ENCODE peak calls at places on chromosomes 1 and 21, in six cellular contexts. M is GM20000, I is AG10803, L is foreskin fibroblast, O is EL, R is brain microvascular endothelial cell. Z is an unnamed sample.

GRCh38 chr21:45506241-45506817 is 35.9 kb downstream of the SLC19A1 start:
- DNase-seq in O (no peak), L (no peak), R (no peak), M (no peak), I (no peak), Z (no peak)

GRCh38 chr1:83701396-83701795 is 297.5 kb downstream of the TTLL7 start:
- DNase-seq in L (no peak), R (no peak), M (no peak), I (no peak), O (no peak), Z (no peak)

GRCh38 chr1:36540056-36540455 is 57.3 kb upstream of the CSF3R start:
- DNase-seq in O (no peak), I (no peak), R (no peak), L (no peak), M (no peak), Z (no peak)

GRCh38 chr1:243475966-243476365 is 220.1 kb downstream of the SDCCAG8 start:
- DNase-seq in R (peak), M (no peak), L (no peak), O (peak), I (peak), Z (no peak)

GRCh38 chr1:40385437-40386310 is 12.1 kb downstream of the SMAP2 start:
- DNase-seq in M (peak), L (no peak), O (no peak), I (no peak), R (no peak), Z (no peak)

GRCh38 chr1:9207086-9207485 is 27.5 kb upstream of the H6PD start:
- DNase-seq in L (peak), O (peak), R (peak), M (peak), I (peak), Z (no peak)

GRCh38 chr21:15874610-15875009 is 144.8 kb downstream of the USP25 start:
- DNase-seq in I (no peak), L (no peak), R (no peak), M (no peak), O (no peak), Z (no peak)

GRCh38 chr1:21217812-21218596 is 41.3 kb upstream of the EIF4G3 start:
- DNase-seq in I (no peak), L (peak), M (peak), O (peak), R (peak), Z (no peak)

GRCh38 chr1:3198371-3199287 is 129.6 kb downstream of the PRDM16 start:
- DNase-seq in R (no peak), O (no peak), L (no peak), M (no peak), I (no peak), Z (no peak)

GRCh38 chr1:16017461-16018303 is at the start of gene HSPB7:
- DNase-seq in M (peak), O (peak), I (peak), L (peak), R (peak), Z (no peak)

GRCh38 chr1:18118491-18118890 is 10.9 kb downstream of the IGSF21 start:
- DNase-seq in L (no peak), O (no peak), R (no peak), M (no peak), I (no peak), Z (no peak)

GRCh38 chr1:60589916-60590315 is 492.4 kb upstream of the NFIA start:
- DNase-seq in I (no peak), O (no peak), M (no peak), L (peak), R (peak), Z (no peak)

GRCh38 chr1:230037261-230037660 is 29.8 kb upstream of the GALNT2 start:
- DNase-seq in O (no peak), L (no peak), M (no peak), I (no peak), R (no peak), Z (no peak)

GRCh38 chr1:94279462-94279861 is 42.1 kb upstream of the ARHGAP29 start:
- DNase-seq in M (no peak), L (peak), I (no peak), O (no peak), R (no peak), Z (no peak)

GRCh38 chr1:64955093-64956066 is 11.0 kb downstream of the JAK1 start:
- DNase-seq in I (no peak), O (no peak), M (no peak), R (no peak), L (no peak), Z (no peak)

GRCh38 chr21:42395302-42395701 is 550 bp downstream of the TMPRSS3 start:
- DNase-seq in R (no peak), L (no peak), M (no peak), I (no peak), O (no peak), Z (no peak)

GRCh38 chr1:247332901-247333361 is 1.3 kb upstream of the ZNF496 start:
- DNase-seq in I (no peak), M (no peak), L (peak), O (peak), R (no peak), Z (no peak)

GRCh38 chr1:43545686-43546387 is 15.2 kb downstream of the PTPRF start:
- DNase-seq in I (no peak), L (peak), O (peak), M (no peak), R (peak), Z (peak)

GRCh38 chr1:195096051-195096521 is 1512.2 kb downstream of the KCNT2 start:
- DNase-seq in R (no peak), O (no peak), M (no peak), L (no peak), I (no peak), Z (no peak)

GRCh38 chr1:117541003-117541402 is 64.8 kb upstream of the TENT5C start:
- DNase-seq in M (no peak), L (peak), O (peak), R (no peak), I (peak), Z (no peak)

GRCh38 chr1:151953409-151954094 is 40.1 kb downstream of the S100A10 start:
- DNase-seq in R (no peak), L (no peak), I (no peak), M (no peak), O (no peak), Z (no peak)

GRCh38 chr1:17684810-17685209 is 70.3 kb upstream of the ACTL8 start:
- DNase-seq in M (no peak), R (no peak), I (no peak), L (no peak), O (no peak), Z (no peak)

GRCh38 chr1:221751267-221751887 is 9.5 kb upstream of the DUSP10 start:
- DNase-seq in I (no peak), O (no peak), R (no peak), M (no peak), L (no peak), Z (no peak)

GRCh38 chr21:25626752-25627151 is 12.3 kb upstream of the JAM2 start:
- DNase-seq in O (peak), I (no peak), M (no peak), L (peak), R (no peak), Z (no peak)

Z was measured in NCI-H187.